ENCODE peak calls at places on chromosomes 3 and 15, in four cellular contexts. M is H9, P is neural progenitor cell, T is heart left ventricle. Q is an unnamed sample.

GRCh38 chr15:75203017-75203907 is 1.6 kb downstream of the C15orf39 start:
- DNase-seq in M (no peak), P (peak; percentile 15), T (no peak), Q (no peak)

GRCh38 chr15:78133801-78134200 is 2.6 kb upstream of the CIB2 start:
- DNase-seq in M (no peak), P (no peak), T (no peak), Q (no peak)

GRCh38 chr15:73593278-73594074 is 39.7 kb downstream of the NPTN start:
- DNase-seq in M (no peak), P (no peak), T (no peak), Q (no peak)

GRCh38 chr3:16203671-16204629 is 29.5 kb downstream of the GALNT15 start:
- DNase-seq in M (no peak), P (peak; percentile 53), T (no peak), Q (no peak)

GRCh38 chr15:39154136-39154770 is 426.6 kb upstream of the THBS1 start:
- DNase-seq in M (no peak), P (no peak), T (no peak), Q (no peak)

GRCh38 chr3:104990758-104991157 is 376.0 kb upstream of the ALCAM start:
- DNase-seq in M (no peak), P (no peak), T (no peak), Q (no peak)

GRCh38 chr15:72796515-72797337 is 13.2 kb upstream of the ADPGK start:
- DNase-seq in M (peak; percentile 69), P (peak; percentile 81), T (peak; percentile 73), Q (peak; percentile 25)

GRCh38 chr3:71478568-71478967 is 105.0 kb downstream of the FOXP1 start:
- DNase-seq in M (no peak), P (no peak), T (no peak), Q (no peak)

GRCh38 chr3:9703736-9704342 is at the start of gene CPNE9:
- DNase-seq in M (peak; percentile 41), P (peak; percentile 55), T (no peak), Q (no peak)

GRCh38 chr3:179735321-179735720 is 82.5 kb downstream of the USP13 start:
- DNase-seq in M (no peak), P (no peak), T (no peak), Q (no peak)

GRCh38 chr15:38398134-38398533 is 55.8 kb upstream of the FAM98B start:
- DNase-seq in M (no peak), P (no peak), T (peak; percentile 68), Q (peak; percentile 72)

GRCh38 chr15:75198560-75199346 is 2.9 kb upstream of the C15orf39 start:
- DNase-seq in M (peak; percentile 80), P (peak; percentile 36), T (no peak), Q (no peak)

GRCh38 chr3:53238051-53238850 is 17.6 kb downstream of the TKT start:
- DNase-seq in M (no peak), P (no peak), T (peak; percentile 24), Q (no peak)

GRCh38 chr15:89761929-89762328 is 10.9 kb upstream of the MESP1 start:
- DNase-seq in M (no peak), P (no peak), T (no peak), Q (no peak)

GRCh38 chr15:31477301-31477700 is 150.7 kb downstream of the KLF13 start:
- DNase-seq in M (no peak), P (no peak), T (no peak), Q (no peak)

GRCh38 chr3:113575191-113575590 is 42.8 kb downstream of the SIDT1 start:
- DNase-seq in M (no peak), P (peak; percentile 71), T (no peak), Q (no peak)

GRCh38 chr15:62138124-62138523 is 27.0 kb downstream of the C2CD4B start:
- DNase-seq in M (no peak), P (no peak), T (no peak), Q (no peak)

GRCh38 chr3:4429648-4430350 is 37.3 kb downstream of the SUMF1 start:
- DNase-seq in M (no peak), P (no peak), T (no peak), Q (no peak)

GRCh38 chr3:36214460-36214859 is 165.8 kb upstream of the STAC start:
- DNase-seq in M (no peak), P (no peak), T (no peak), Q (no peak)

GRCh38 chr15:36742696-36743095 is 163.3 kb downstream of the CDIN1 start:
- DNase-seq in M (no peak), P (no peak), T (no peak), Q (no peak)

GRCh38 chr15:67834593-67835348 is 5.1 kb downstream of the RNU6-1 start:
- DNase-seq in M (no peak), P (peak; percentile 72), T (no peak), Q (peak; percentile 30)

GRCh38 chr3:131193671-131194291 is 167.1 kb downstream of the NEK11 start:
- DNase-seq in M (no peak), P (no peak), T (no peak), Q (no peak)

GRCh38 chr15:88617790-88618189 is 3.4 kb upstream of the AEN start:
- DNase-seq in M (peak; percentile 16), P (no peak), T (no peak), Q (no peak)

GRCh38 chr3:101676765-101677435 is at the start of gene ZBTB11:
- DNase-seq in M (peak; percentile 99), P (peak; percentile 99), T (peak; percentile 100), Q (peak; percentile 100)

GRCh38 chr3:126100688-126101301 is 16.9 kb upstream of the SLC41A3 start:
- DNase-seq in M (no peak), P (no peak), T (no peak), Q (no peak)

GRCh38 chr3:47533481-47533880 is 20.0 kb upstream of the ELP6 start:
- DNase-seq in M (no peak), P (no peak), T (no peak), Q (no peak)

GRCh38 chr3:73511555-73511954 is 113.2 kb downstream of the PDZRN3 start:
- DNase-seq in M (peak; percentile 49), P (peak; percentile 25), T (no peak), Q (no peak)

GRCh38 chr3:168327836-168328235 is 232.1 kb upstream of the GOLIM4 start:
- DNase-seq in M (no peak), P (no peak), T (no peak), Q (no peak)

GRCh38 chr3:9870978-9871377 is 9.1 kb downstream of the CIDEC start:
- DNase-seq in M (no peak), P (no peak), T (no peak), Q (no peak)

GRCh38 chr3:152405915-152406802 is 137.4 kb downstream of the MBNL1 start:
- DNase-seq in M (no peak), P (no peak), T (peak; percentile 36), Q (no peak)

GRCh38 chr3:197549261-197549885 is 6.4 kb downstream of the BDH1 start:
- DNase-seq in M (no peak), P (no peak), T (no peak), Q (no peak)

GRCh38 chr15:75347222-75348033 is 589 bp downstream of the NEIL1 start:
- DNase-seq in M (peak; percentile 65), P (peak; percentile 71), T (peak; percentile 58), Q (peak; percentile 78)

GRCh38 chr15:26624128-26624527 is 148.7 kb downstream of the GABRB3 start:
- DNase-seq in M (no peak), P (no peak), T (no peak), Q (no peak)
- H3K9me3 ChIP-seq in M (no peaks in the 10 kb centered on the region), P (no peaks in the 10 kb centered on the region), T (no peaks in the 10 kb centered on the region), Q (no peaks in the 10 kb centered on the region)

GRCh38 chr3:119559441-119559963 is at the start of gene CD80:
- DNase-seq in M (peak; percentile 79), P (peak; percentile 57), T (peak; percentile 44), Q (no peak)
- TF ChIP-seq CTCF in M (peak; percentile 65), P (peak; percentile 47), T (no peak), Q (no peak)

DNA sequence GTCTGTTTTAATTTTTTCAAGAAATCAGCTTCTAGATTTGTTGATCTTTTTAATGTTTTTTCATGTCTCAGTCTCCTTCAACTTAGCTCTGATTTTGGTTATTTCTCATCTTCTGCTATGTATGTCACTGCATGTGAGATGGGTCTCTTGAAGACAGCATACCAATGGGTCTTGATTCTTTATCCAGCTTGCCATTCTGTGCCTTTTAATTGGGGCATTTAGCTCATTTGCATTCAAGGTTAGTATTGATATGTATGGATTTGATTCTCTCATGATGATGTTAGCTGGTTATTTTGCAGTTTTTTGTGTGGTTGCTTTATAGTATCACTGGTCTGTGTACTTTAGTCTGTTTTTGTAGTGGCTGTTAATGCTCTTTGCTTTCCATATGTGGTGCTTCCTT is 39.4 kb downstream of the CEP63 start:
- DNase-seq in M (no peak), P (no peak), T (no peak), Q (no peak)
- H3K9me3 ChIP-seq in M (no peaks in the 10 kb centered on the region), P (peaks cover 18% of the 10 kb centered on the region), T (no peaks in the 10 kb centered on the region), Q (no peaks in the 10 kb centered on the region)

GRCh38 chr3:135918600-135918999 is 46.9 kb upstream of the PPP2R3A start:
- DNase-seq in M (no peak), P (peak; percentile 26), T (no peak), Q (no peak)
- TF ChIP-seq CTCF in M (peak; percentile 65), P (peak; percentile 62), T (peak; percentile 47), Q (no peak)

GRCh38 chr3:74559301-74559700 is 55.2 kb downstream of the CNTN3 start:
- DNase-seq in M (no peak), P (peak; percentile 4), T (no peak), Q (no peak)

GRCh38 chr3:74562528-74563190 is 51.8 kb downstream of the CNTN3 start:
- DNase-seq in M (no peak), P (no peak), T (no peak), Q (no peak)

GRCh38 chr3:74564560-74564959 is 49.9 kb downstream of the CNTN3 start:
- DNase-seq in M (no peak), P (no peak), T (no peak), Q (no peak)

GRCh38 chr3:74561881-74562280 is 52.6 kb downstream of the CNTN3 start:
- DNase-seq in M (no peak), P (no peak), T (no peak), Q (no peak)
- H3K9me3 ChIP-seq in M (no peaks in the 10 kb centered on the region), P (no peaks in the 10 kb centered on the region), T (no peaks in the 10 kb centered on the region), Q (no peaks in the 10 kb centered on the region)

GRCh38 chr3:56254835-56255234 is 213.4 kb downstream of the ERC2 start:
- DNase-seq in M (no peak), P (no peak), T (no peak), Q (no peak)
- TF ChIP-seq CTCF in M (peak; percentile 70), P (peak; percentile 38), T (no peak), Q (no peak)

DNA sequence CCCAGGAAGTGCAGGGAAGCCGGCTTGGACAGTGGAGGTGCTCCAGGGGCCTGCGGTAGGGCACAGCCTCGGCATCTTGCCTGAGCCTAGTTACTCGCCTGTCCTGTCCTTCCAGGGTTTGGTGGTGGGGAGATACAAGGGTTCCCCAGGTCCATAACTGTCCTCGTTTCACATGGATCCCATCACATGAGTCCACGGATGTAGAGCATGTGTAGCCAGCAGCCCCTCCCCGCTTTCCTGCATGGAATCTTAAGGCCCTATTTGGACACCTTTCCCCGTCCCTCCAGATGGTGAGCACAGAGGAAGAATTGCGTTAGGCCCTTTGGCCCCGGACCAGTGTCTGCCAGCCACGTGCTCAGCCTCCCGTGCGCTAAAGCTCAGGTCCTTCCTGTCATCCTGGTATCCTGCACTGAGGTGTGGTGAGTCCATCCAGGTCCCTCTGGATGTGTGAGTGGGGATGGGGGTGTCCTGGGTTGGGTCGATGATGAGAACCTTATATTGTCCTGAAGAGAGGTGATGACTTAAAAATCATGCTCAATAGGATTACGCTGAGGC is 230.4 kb downstream of the SNRPN start:
- DNase-seq in M (no peak), P (no peak), T (peak; percentile 21), Q (peak; percentile 4)
- H3K9me3 ChIP-seq in M (peaks cover 38% of the 10 kb centered on the region), P (no peaks in the 10 kb centered on the region), T (no peaks in the 10 kb centered on the region), Q (peaks cover 23% of the 10 kb centered on the region)

GRCh38 chr3:159266779-159267178 is 464.9 kb downstream of the MFSD1 start:
- DNase-seq in M (peak; percentile 75), P (peak; percentile 84), T (no peak), Q (no peak)
- TF ChIP-seq CTCF in M (peak; percentile 84), P (peak; percentile 82), T (peak; percentile 9), Q (no peak)

Q was measured in ovary.